ENCODE peak calls at places on chromosomes 7 and 10, in five cellular contexts. One of them, this sample, is unnamed.

GRCh38 chr10:66782776-66783175 is 143.1 kb upstream of the LRRTM3 start:
- DNase-seq in heart left ventricle: no peak
- DNase-seq in psoas muscle: no peak
- DNase-seq in heart right ventricle: no peak
- DNase-seq in uterus: no peak
- DNase-seq in this sample: no peak

GRCh38 chr7:48106906-48107659 is 18.0 kb downstream of the UPP1 start:
- DNase-seq in heart left ventricle: no peak
- DNase-seq in psoas muscle: no peak
- DNase-seq in heart right ventricle: no peak
- DNase-seq in uterus: no peak
- DNase-seq in this sample: no peak

GRCh38 chr10:133326745-133327650 is 9.7 kb downstream of the CALY start:
- DNase-seq in heart left ventricle: peak; percentile 12
- DNase-seq in psoas muscle: no peak
- DNase-seq in heart right ventricle: no peak
- DNase-seq in uterus: no peak
- DNase-seq in this sample: no peak

GRCh38 chr10:61465807-61466425 is 12.7 kb upstream of the TMEM26 start:
- DNase-seq in heart left ventricle: no peak
- DNase-seq in psoas muscle: no peak
- DNase-seq in heart right ventricle: no peak
- DNase-seq in uterus: no peak
- DNase-seq in this sample: no peak

GRCh38 chr10:52092390-52092789 is 221.7 kb upstream of the DKK1 start:
- DNase-seq in heart left ventricle: no peak
- DNase-seq in psoas muscle: no peak
- DNase-seq in heart right ventricle: no peak
- DNase-seq in uterus: no peak
- DNase-seq in this sample: no peak

GRCh38 chr7:108836246-108836645 is 266.6 kb downstream of the DNAJB9 start:
- DNase-seq in heart left ventricle: no peak
- DNase-seq in psoas muscle: no peak
- DNase-seq in heart right ventricle: no peak
- DNase-seq in uterus: no peak
- DNase-seq in this sample: no peak

GRCh38 chr7:139640678-139641077 is 117.2 kb downstream of the CLEC2L start:
- DNase-seq in heart left ventricle: no peak
- DNase-seq in psoas muscle: no peak
- DNase-seq in heart right ventricle: no peak
- DNase-seq in uterus: no peak
- DNase-seq in this sample: no peak

GRCh38 chr7:44727346-44728262 is 21.0 kb upstream of the ZMIZ2 start:
- DNase-seq in heart left ventricle: no peak
- DNase-seq in psoas muscle: no peak
- DNase-seq in heart right ventricle: no peak
- DNase-seq in uterus: no peak
- DNase-seq in this sample: no peak

GRCh38 chr7:39073432-39073831 is 95.7 kb downstream of the POU6F2 start:
- DNase-seq in heart left ventricle: peak; percentile 22
- DNase-seq in psoas muscle: no peak
- DNase-seq in heart right ventricle: no peak
- DNase-seq in uterus: no peak
- DNase-seq in this sample: no peak

GRCh38 chr10:60351191-60351853 is 38.4 kb downstream of the ANK3 start:
- DNase-seq in heart left ventricle: no peak
- DNase-seq in psoas muscle: no peak
- DNase-seq in heart right ventricle: no peak
- DNase-seq in uterus: no peak
- DNase-seq in this sample: no peak

GRCh38 chr10:88390041-88390440 is 193.1 kb downstream of the RNLS start:
- DNase-seq in heart left ventricle: no peak
- DNase-seq in psoas muscle: no peak
- DNase-seq in heart right ventricle: no peak
- DNase-seq in uterus: no peak
- DNase-seq in this sample: no peak

GRCh38 chr10:22823109-22823508 is 104.7 kb upstream of the ARMC3 start:
- DNase-seq in heart left ventricle: no peak
- DNase-seq in psoas muscle: no peak
- DNase-seq in heart right ventricle: no peak
- DNase-seq in uterus: no peak
- DNase-seq in this sample: no peak

GRCh38 chr10:62554632-62555199 is 180.5 kb downstream of the ZNF365 start:
- DNase-seq in heart left ventricle: no peak
- DNase-seq in psoas muscle: no peak
- DNase-seq in heart right ventricle: no peak
- DNase-seq in uterus: no peak
- DNase-seq in this sample: no peak

GRCh38 chr7:140060243-140060630 is 2.5 kb downstream of the PARP12 start:
- DNase-seq in heart left ventricle: no peak
- DNase-seq in psoas muscle: no peak
- DNase-seq in heart right ventricle: no peak
- DNase-seq in uterus: no peak
- DNase-seq in this sample: no peak

GRCh38 chr10:14397069-14397468 is 66.3 kb upstream of the FRMD4A start:
- DNase-seq in heart left ventricle: peak; percentile 81
- DNase-seq in psoas muscle: peak; percentile 75
- DNase-seq in heart right ventricle: peak; percentile 77
- DNase-seq in uterus: peak; percentile 45
- DNase-seq in this sample: no peak

GRCh38 chr10:35336921-35337741 is 822 bp downstream of the CCNY start:
- DNase-seq in heart left ventricle: peak; percentile 57
- DNase-seq in psoas muscle: peak; percentile 36
- DNase-seq in heart right ventricle: peak; percentile 28
- DNase-seq in uterus: peak; percentile 36
- DNase-seq in this sample: peak; percentile 1

GRCh38 chr7:115217373-115217772 is 295.5 kb downstream of the MDFIC start:
- DNase-seq in heart left ventricle: no peak
- DNase-seq in psoas muscle: no peak
- DNase-seq in heart right ventricle: no peak
- DNase-seq in uterus: no peak
- DNase-seq in this sample: no peak

GRCh38 chr10:28796606-28797512 is 119.5 kb downstream of the BAMBI start:
- DNase-seq in heart left ventricle: peak; percentile 60
- DNase-seq in psoas muscle: peak; percentile 44
- DNase-seq in heart right ventricle: peak; percentile 75
- DNase-seq in uterus: peak; percentile 88
- DNase-seq in this sample: no peak

GRCh38 chr10:97574374-97575100 is 2.0 kb downstream of the ANKRD2 start:
- DNase-seq in heart left ventricle: peak; percentile 82
- DNase-seq in psoas muscle: peak; percentile 80
- DNase-seq in heart right ventricle: peak; percentile 81
- DNase-seq in uterus: no peak
- DNase-seq in this sample: no peak

GRCh38 chr10:71375954-71376353 is 20.8 kb upstream of the CDH23 start:
- DNase-seq in heart left ventricle: no peak
- DNase-seq in psoas muscle: no peak
- DNase-seq in heart right ventricle: no peak
- DNase-seq in uterus: no peak
- DNase-seq in this sample: no peak
- H3K4me1 ChIP-seq in heart left ventricle: peaks cover 6% of the 10 kb centered on the region
- H3K4me1 ChIP-seq in psoas muscle: peaks cover 6% of the 10 kb centered on the region
- H3K4me1 ChIP-seq in heart right ventricle: peaks cover 6% of the 10 kb centered on the region
- H3K4me1 ChIP-seq in uterus: no peaks in the 10 kb centered on the region
- H3K4me1 ChIP-seq in this sample: peaks cover 6% of the 10 kb centered on the region

GRCh38 chr7:120998996-120999565 is 10.6 kb downstream of the CPED1 start:
- DNase-seq in heart left ventricle: no peak
- DNase-seq in psoas muscle: no peak
- DNase-seq in heart right ventricle: no peak
- DNase-seq in uterus: no peak
- DNase-seq in this sample: no peak
- H3K27ac ChIP-seq in heart left ventricle: no peak overlapping the region
- H3K27ac ChIP-seq in psoas muscle: peak overlapping the region; percentile 72
- H3K27ac ChIP-seq in heart right ventricle: no peak overlapping the region
- H3K27ac ChIP-seq in uterus: peak overlapping the region; percentile 92
- H3K27ac ChIP-seq in this sample: no peak overlapping the region

GRCh38 chr10:71349401-71349800 is 30.3 kb downstream of the SLC29A3 start:
- DNase-seq in heart left ventricle: no peak
- DNase-seq in psoas muscle: no peak
- DNase-seq in heart right ventricle: no peak
- DNase-seq in uterus: no peak
- DNase-seq in this sample: no peak
- H3K4me1 ChIP-seq in heart left ventricle: no peaks in the 10 kb centered on the region
- H3K4me1 ChIP-seq in psoas muscle: peaks cover 6% of the 10 kb centered on the region
- H3K4me1 ChIP-seq in heart right ventricle: no peaks in the 10 kb centered on the region
- H3K4me1 ChIP-seq in uterus: no peaks in the 10 kb centered on the region
- H3K4me1 ChIP-seq in this sample: no peaks in the 10 kb centered on the region

DNA sequence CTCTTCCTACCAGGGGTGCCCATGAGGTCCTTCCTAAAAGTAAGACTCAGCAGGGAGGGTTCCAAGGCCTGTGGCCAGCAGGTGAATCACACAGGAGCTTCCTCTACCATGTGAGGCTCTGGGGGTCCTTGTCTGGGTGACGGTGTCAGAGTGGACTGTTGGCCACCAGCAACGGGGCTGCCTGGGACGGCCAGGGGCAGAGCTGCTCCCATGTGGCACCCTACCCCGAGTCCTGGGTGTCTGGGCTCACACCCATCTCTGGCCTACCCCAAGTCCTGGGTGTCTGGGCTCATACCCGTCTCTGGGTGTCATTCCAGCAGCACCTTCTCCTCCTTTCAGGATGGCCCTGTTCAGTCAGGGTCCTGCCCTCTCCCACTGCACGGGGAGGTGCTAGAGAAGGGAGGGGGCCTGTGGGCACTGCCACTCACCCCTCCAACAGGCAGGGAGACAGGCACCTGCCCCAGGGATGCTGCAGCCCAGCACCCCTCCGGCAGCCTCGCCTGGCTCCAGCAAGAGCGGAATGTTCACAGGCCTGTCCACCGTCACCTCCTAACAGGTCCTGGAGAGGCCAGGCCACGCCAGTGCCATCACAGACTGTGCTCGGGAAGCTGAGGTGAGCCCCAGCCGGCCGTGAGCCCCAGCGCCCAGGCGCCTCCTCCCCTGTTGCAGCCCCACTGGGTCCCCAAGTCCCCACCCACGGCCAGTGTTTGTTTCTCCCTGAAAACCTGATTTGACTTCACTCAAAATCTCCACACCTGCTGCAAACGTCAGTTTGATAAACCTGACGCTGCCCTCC is 143.7 kb downstream of the PTPRN2 start:
- DNase-seq in heart left ventricle: no peak
- DNase-seq in psoas muscle: no peak
- DNase-seq in heart right ventricle: no peak
- DNase-seq in uterus: no peak
- DNase-seq in this sample: no peak
- H3K27ac ChIP-seq in heart left ventricle: no peak overlapping the region
- H3K27ac ChIP-seq in psoas muscle: no peak overlapping the region
- H3K27ac ChIP-seq in heart right ventricle: no peak overlapping the region
- H3K27ac ChIP-seq in uterus: no peak overlapping the region
- H3K27ac ChIP-seq in this sample: no peak overlapping the region

GRCh38 chr7:131365876-131366275 is 38.2 kb downstream of the MKLN1 start:
- DNase-seq in heart left ventricle: no peak
- DNase-seq in psoas muscle: no peak
- DNase-seq in heart right ventricle: no peak
- DNase-seq in uterus: no peak
- DNase-seq in this sample: no peak

GRCh38 chr7:131364767-131365344 is 37.2 kb downstream of the MKLN1 start:
- DNase-seq in heart left ventricle: no peak
- DNase-seq in psoas muscle: no peak
- DNase-seq in heart right ventricle: no peak
- DNase-seq in uterus: no peak
- DNase-seq in this sample: no peak

GRCh38 chr7:131359136-131359776 is 31.6 kb downstream of the MKLN1 start:
- DNase-seq in heart left ventricle: no peak
- DNase-seq in psoas muscle: no peak
- DNase-seq in heart right ventricle: no peak
- DNase-seq in uterus: no peak
- DNase-seq in this sample: no peak

GRCh38 chr7:131358636-131359035 is 31.0 kb downstream of the MKLN1 start:
- DNase-seq in heart left ventricle: no peak
- DNase-seq in psoas muscle: no peak
- DNase-seq in heart right ventricle: no peak
- DNase-seq in uterus: no peak
- DNase-seq in this sample: no peak

DNA sequence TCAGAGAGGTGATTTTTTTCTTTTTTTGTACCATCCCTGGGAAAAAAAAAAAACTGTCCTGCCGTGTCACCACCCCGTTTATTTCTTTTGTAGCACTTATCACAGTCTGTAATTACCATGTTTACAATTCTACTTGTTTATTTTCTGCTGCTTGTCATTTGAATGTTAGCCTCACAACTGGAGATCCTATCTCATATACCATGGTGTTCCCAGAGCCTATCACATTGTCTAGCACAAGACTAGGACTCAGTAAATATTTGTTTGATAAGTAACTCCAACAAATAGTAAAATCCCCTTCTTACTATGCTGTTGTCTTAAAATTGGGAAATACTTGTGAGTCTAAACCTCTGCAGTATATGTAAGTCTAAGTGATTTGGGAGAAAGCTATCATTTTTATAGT is 36.0 kb downstream of the MKLN1 start:
- DNase-seq in heart left ventricle: no peak
- DNase-seq in psoas muscle: no peak
- DNase-seq in heart right ventricle: no peak
- DNase-seq in uterus: no peak
- DNase-seq in this sample: no peak
- H3K4me1 ChIP-seq in heart left ventricle: peaks cover 74% of the 10 kb centered on the region
- H3K4me1 ChIP-seq in psoas muscle: peaks cover 92% of the 10 kb centered on the region
- H3K4me1 ChIP-seq in heart right ventricle: peaks cover 74% of the 10 kb centered on the region
- H3K4me1 ChIP-seq in uterus: peaks cover 5% of the 10 kb centered on the region
- H3K4me1 ChIP-seq in this sample: peaks cover 11% of the 10 kb centered on the region

GRCh38 chr7:74212661-74213060 is 2.9 kb downstream of the LAT2 start:
- DNase-seq in heart left ventricle: no peak
- DNase-seq in psoas muscle: no peak
- DNase-seq in heart right ventricle: no peak
- DNase-seq in uterus: no peak
- DNase-seq in this sample: no peak
- H3K27ac ChIP-seq in heart left ventricle: no peak overlapping the region
- H3K27ac ChIP-seq in psoas muscle: no peak overlapping the region
- H3K27ac ChIP-seq in heart right ventricle: no peak overlapping the region
- H3K27ac ChIP-seq in uterus: no peak overlapping the region
- H3K27ac ChIP-seq in this sample: no peak overlapping the region

GRCh38 chr10:110510086-110510485 is 12.4 kb downstream of the DUSP5 start:
- DNase-seq in heart left ventricle: no peak
- DNase-seq in psoas muscle: no peak
- DNase-seq in heart right ventricle: no peak
- DNase-seq in uterus: no peak
- DNase-seq in this sample: no peak
- H3K4me1 ChIP-seq in heart left ventricle: peaks cover 75% of the 10 kb centered on the region
- H3K4me1 ChIP-seq in psoas muscle: peaks cover 2% of the 10 kb centered on the region
- H3K4me1 ChIP-seq in heart right ventricle: peaks cover 63% of the 10 kb centered on the region
- H3K4me1 ChIP-seq in uterus: no peaks in the 10 kb centered on the region
- H3K4me1 ChIP-seq in this sample: peaks cover 1% of the 10 kb centered on the region

DNA sequence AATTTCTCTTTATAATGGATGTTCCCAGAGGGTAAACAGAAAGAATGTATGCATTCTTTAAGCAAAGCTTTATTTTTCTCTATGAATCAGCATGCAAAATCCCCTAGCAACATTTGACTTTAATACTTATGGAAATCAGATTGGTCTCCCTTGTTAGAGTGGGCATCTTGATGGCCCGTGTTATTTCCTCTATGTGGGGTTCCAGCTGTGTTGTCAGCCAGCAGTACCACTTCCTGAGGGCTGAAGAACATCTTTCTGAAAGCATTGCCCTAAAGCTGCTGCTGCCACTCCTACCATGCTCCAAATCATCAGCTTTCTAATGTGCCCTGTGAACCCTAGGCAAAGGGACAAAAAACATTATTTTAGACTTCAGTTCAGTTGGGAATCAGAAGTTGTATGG is 70.4 kb upstream of the HECTD2 start:
- DNase-seq in heart left ventricle: no peak
- DNase-seq in psoas muscle: no peak
- DNase-seq in heart right ventricle: no peak
- DNase-seq in uterus: no peak
- DNase-seq in this sample: no peak
- H3K27ac ChIP-seq in heart left ventricle: no peak overlapping the region
- H3K27ac ChIP-seq in psoas muscle: no peak overlapping the region
- H3K27ac ChIP-seq in heart right ventricle: no peak overlapping the region
- H3K27ac ChIP-seq in uterus: no peak overlapping the region
- H3K27ac ChIP-seq in this sample: no peak overlapping the region